ENCODE peak calls at places on chromosome 13, in four cellular contexts. H, K, N and V are unnamed samples.

GRCh38 chr13:79782541-79783216 is 301.7 kb downstream of the NDFIP2 start:
- DNase-seq in H (no peak), K (no peak), N (no peak), V (peak)

GRCh38 chr13:21060063-21060826 is 1.1 kb downstream of the LATS2 start:
- DNase-seq in K (peak), N (no peak), H (peak), V (no peak)

GRCh38 chr13:49584771-49585182 is 581 bp downstream of the RCBTB1 start:
- DNase-seq in K (no peak), N (no peak), H (no peak), V (no peak)

GRCh38 chr13:99580500-99581268 is 79.4 kb downstream of the TM9SF2 start:
- DNase-seq in H (no peak), K (no peak), N (no peak), V (no peak)

GRCh38 chr13:71378992-71379905 is 487.8 kb downstream of the DACH1 start:
- DNase-seq in H (no peak), N (no peak), K (no peak), V (peak)

GRCh38 chr13:98513837-98514236 is 63.1 kb downstream of the STK24 start:
- DNase-seq in H (no peak), N (no peak), K (no peak), V (no peak)

GRCh38 chr13:43544011-43544410 is 242.8 kb downstream of the ENOX1 start:
- DNase-seq in H (peak), K (no peak), N (no peak), V (no peak)

GRCh38 chr13:99977334-99977911 is 4.2 kb upstream of the ZIC2 start:
- DNase-seq in H (no peak), K (no peak), N (no peak), V (no peak)

GRCh38 chr13:102569488-102569887 is 27.3 kb upstream of the TPP2 start:
- DNase-seq in N (no peak), K (no peak), H (no peak), V (no peak)

GRCh38 chr13:52405767-52406494 is at the start of gene THSD1:
- DNase-seq in H (peak), N (peak), K (peak), V (no peak)

GRCh38 chr13:111489301-111489700 is 168.9 kb downstream of the TEX29 start:
- DNase-seq in H (peak), N (no peak), K (peak), V (no peak)

GRCh38 chr13:99269627-99270252 is 11.6 kb upstream of the GPR18 start:
- DNase-seq in N (no peak), K (no peak), H (no peak), V (peak)

GRCh38 chr13:111265006-111265700 is 55.3 kb upstream of the TEX29 start:
- DNase-seq in K (no peak), N (no peak), H (no peak), V (no peak)

GRCh38 chr13:26759907-26760834 is at the start of gene GPR12:
- DNase-seq in N (no peak), K (no peak), H (no peak), V (no peak)

GRCh38 chr13:21240586-21240985 is 64.1 kb downstream of the MRPL57 start:
- DNase-seq in H (no peak), N (no peak), K (no peak), V (no peak)

GRCh38 chr13:44951184-44951583 is 38.1 kb downstream of the NUFIP1 start:
- DNase-seq in N (no peak), H (no peak), K (no peak), V (no peak)

GRCh38 chr13:35953537-35954206 is 177.5 kb downstream of the DCLK1 start:
- DNase-seq in N (peak), K (peak), H (peak), V (peak)

GRCh38 chr13:62684359-62684758 is 1268.7 kb upstream of the PCDH20 start:
- DNase-seq in K (no peak), H (no peak), N (no peak), V (no peak)

GRCh38 chr13:95246292-95247082 is 54.8 kb downstream of the ABCC4 start:
- DNase-seq in N (no peak), K (peak), H (no peak), V (no peak)

GRCh38 chr13:44181938-44182337 is 191.7 kb upstream of the SERP2 start:
- DNase-seq in N (no peak), H (no peak), K (no peak), V (no peak)

GRCh38 chr13:49298903-49299605 is 51.3 kb downstream of the CDADC1 start:
- DNase-seq in K (no peak), N (no peak), H (no peak), V (no peak)

GRCh38 chr13:76556632-76557031 is 329.6 kb downstream of the KCTD12 start:
- DNase-seq in H (no peak), N (no peak), K (no peak), V (no peak)

GRCh38 chr13:76552807-76553206 is 333.4 kb downstream of the KCTD12 start:
- DNase-seq in N (no peak), H (no peak), K (no peak), V (no peak)

GRCh38 chr13:76552373-76552772 is 333.8 kb downstream of the KCTD12 start:
- DNase-seq in K (no peak), N (no peak), H (no peak), V (no peak)
- TF ChIP-seq CTCF in K (no peak), N (no peak), H (no peak), V (no peak)

GRCh38 chr13:46615888-46616531 is 63.0 kb downstream of the LRCH1 start:
- DNase-seq in H (no peak), K (no peak), N (no peak), V (no peak)

GRCh38 chr13:46613409-46614049 is 60.6 kb downstream of the LRCH1 start:
- DNase-seq in N (no peak), K (no peak), H (no peak), V (no peak)

GRCh38 chr13:46612258-46612657 is 59.3 kb downstream of the LRCH1 start:
- DNase-seq in K (no peak), N (no peak), H (no peak), V (no peak)

GRCh38 chr13:46617382-46617781 is 64.4 kb downstream of the LRCH1 start:
- DNase-seq in K (no peak), H (peak), N (no peak), V (no peak)

GRCh38 chr13:46614582-46614981 is 61.6 kb downstream of the LRCH1 start:
- DNase-seq in H (no peak), N (no peak), K (no peak), V (peak)
- TF ChIP-seq CTCF in H (peak), N (peak), K (no peak), V (peak)

DNA sequence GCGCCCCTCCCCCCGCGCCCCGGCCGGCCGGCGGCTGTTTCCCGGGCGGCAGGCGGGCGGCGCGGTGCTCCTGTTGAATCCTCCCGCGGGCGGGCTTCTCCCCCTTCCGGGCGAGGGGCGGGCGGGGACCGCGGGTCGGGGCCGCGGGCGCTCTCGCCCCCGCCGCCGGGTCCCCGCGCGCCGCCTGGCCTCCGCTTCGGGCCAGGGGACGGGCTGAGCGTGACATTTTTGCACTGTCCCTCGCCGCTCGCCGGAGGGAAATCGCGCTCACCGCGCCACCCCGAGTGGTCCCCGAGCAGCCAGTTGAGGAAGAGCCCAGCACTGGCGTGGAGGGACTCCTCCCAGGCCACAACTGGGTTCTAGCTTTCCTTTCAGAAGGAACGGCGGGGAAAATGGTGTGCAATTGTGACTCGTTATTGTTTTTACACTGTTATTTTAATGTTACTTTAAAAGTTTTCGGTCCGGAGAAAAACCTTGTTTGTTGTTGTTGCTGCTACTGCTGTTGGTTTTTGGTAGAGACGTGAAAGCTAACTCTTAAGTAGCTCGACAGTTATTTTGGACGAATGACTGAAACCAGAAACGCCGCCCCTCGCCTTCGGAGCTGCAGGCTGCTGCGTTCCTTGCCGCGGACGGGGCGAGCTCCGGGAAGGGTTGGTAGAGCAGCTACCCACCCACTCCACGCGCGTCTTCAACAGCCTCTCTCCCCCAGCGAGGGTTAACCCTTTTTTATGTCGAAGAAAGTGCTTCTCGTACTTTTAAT is 942 bp downstream of the PDS5B start:
- DNase-seq in N (peak), H (peak), K (peak), V (peak)
- TF ChIP-seq CTCF in N (no peak), H (peak), K (no peak), V (no peak)

DNA sequence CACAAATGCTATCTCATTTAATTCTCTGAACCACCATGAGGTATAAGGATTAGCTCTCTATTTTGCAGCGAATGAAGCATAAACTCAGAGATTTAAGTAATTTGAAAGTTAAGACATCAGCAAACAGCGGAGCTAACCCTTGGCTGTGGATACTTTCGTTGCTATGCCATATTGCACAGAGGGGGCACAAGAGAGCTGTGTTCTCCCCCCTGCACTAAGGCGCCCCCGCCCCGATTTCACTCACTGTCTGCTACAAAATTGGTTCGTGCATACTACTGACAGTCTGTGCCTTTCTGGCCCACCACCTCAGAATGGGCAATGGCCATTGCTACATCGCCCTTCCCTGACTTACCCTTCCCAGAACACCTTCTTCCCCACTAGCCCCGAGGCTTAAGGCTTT is 105.7 kb upstream of the OBI1 start:
- DNase-seq in N (no peak), H (no peak), K (no peak), V (no peak)
- TF ChIP-seq CTCF in N (no peak), H (no peak), K (no peak), V (no peak)

GRCh38 chr13:93922063-93922462 is 557.4 kb downstream of the DCT start:
- DNase-seq in N (no peak), H (no peak), K (no peak), V (no peak)
- TF ChIP-seq CTCF in N (peak), H (no peak), K (no peak), V (no peak)

GRCh38 chr13:107141767-107142166 is 573.8 kb upstream of the ARGLU1 start:
- DNase-seq in K (no peak), H (no peak), N (no peak), V (no peak)

GRCh38 chr13:107138987-107139386 is 571.0 kb upstream of the ARGLU1 start:
- DNase-seq in K (no peak), N (no peak), H (no peak), V (no peak)

GRCh38 chr13:107138468-107138867 is 570.5 kb upstream of the ARGLU1 start:
- DNase-seq in N (peak), K (no peak), H (no peak), V (no peak)

DNA sequence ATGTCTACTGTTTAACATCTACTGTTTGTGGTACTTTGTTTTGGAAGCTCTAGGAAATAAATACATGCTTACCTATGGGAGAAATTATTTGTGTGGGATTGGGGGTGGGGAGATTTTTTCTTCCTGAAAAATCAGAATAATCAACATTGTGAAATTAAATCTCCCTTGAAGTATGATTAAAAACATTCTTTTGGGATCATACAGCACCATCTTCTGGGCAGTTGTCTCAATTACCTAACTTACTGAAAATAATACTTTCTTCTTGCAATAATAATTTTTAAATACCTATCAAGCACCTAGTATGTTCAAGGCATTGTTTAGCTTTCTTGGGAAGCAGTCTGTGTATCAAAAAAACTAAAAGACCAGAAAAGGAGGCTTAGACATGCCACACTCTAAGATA is 576.5 kb upstream of the ARGLU1 start:
- DNase-seq in N (no peak), H (no peak), K (no peak), V (peak)
- TF ChIP-seq CTCF in N (peak), H (no peak), K (no peak), V (no peak)

GRCh38 chr13:39284801-39285388 is 246.6 kb downstream of the NHLRC3 start:
- DNase-seq in K (no peak), N (no peak), H (no peak), V (no peak)
- TF ChIP-seq CTCF in K (no peak), N (no peak), H (no peak), V (no peak)

GRCh38 chr13:97433727-97434416 is at the start of gene RAP2A:
- DNase-seq in K (peak), H (peak), N (peak), V (peak)
- TF ChIP-seq CTCF in K (no peak), H (no peak), N (no peak), V (no peak)

GRCh38 chr13:29589967-29590366 is 5.5 kb downstream of the SLC7A1 start:
- DNase-seq in H (no peak), N (peak), K (no peak), V (no peak)
- TF ChIP-seq CTCF in H (no peak), N (peak), K (no peak), V (peak)

GRCh38 chr13:50596103-50596502 is 247.4 kb downstream of the DLEU7 start:
- DNase-seq in K (no peak), H (no peak), N (no peak), V (no peak)

GRCh38 chr13:50596776-50597203 is 246.7 kb downstream of the DLEU7 start:
- DNase-seq in H (no peak), K (no peak), N (peak), V (no peak)

GRCh38 chr13:50592412-50593145 is 250.9 kb downstream of the DLEU7 start:
- DNase-seq in H (no peak), N (no peak), K (no peak), V (peak)

GRCh38 chr13:50593228-50593627 is 250.3 kb downstream of the DLEU7 start:
- DNase-seq in K (no peak), N (no peak), H (no peak), V (no peak)

GRCh38 chr13:50594276-50594970 is 249.1 kb downstream of the DLEU7 start:
- DNase-seq in K (no peak), N (peak), H (no peak), V (no peak)
- TF ChIP-seq CTCF in K (no peak), N (no peak), H (no peak), V (no peak)